ENCODE peak calls at places on chromosome 17, in four cellular contexts. Y is K562, C is HEK293T, P is HepG2. X is an unnamed sample.

GRCh38 chr17:64534187-64534586 is 27.4 kb downstream of the CEP95 start:
- DNase-seq in Y (no peak), C (no peak), P (no peak), X (no peak)

GRCh38 chr17:4583796-4584124 is 569 bp upstream of the SMTNL2 start:
- DNase-seq in Y (no peak), C (peak), P (no peak), X (no peak)

GRCh38 chr17:59727817-59728533 is 20.5 kb downstream of the VMP1 start:
- DNase-seq in Y (no peak), C (no peak), P (no peak), X (no peak)

GRCh38 chr17:79295307-79295706 is 220.7 kb downstream of the ENGASE start:
- DNase-seq in Y (no peak), C (no peak), P (no peak), X (no peak)

GRCh38 chr17:28760987-28761562 is 17.3 kb downstream of the TRAF4 start:
- DNase-seq in Y (no peak), C (no peak), P (no peak), X (no peak)

GRCh38 chr17:80425835-80426426 is 11.0 kb downstream of the ENDOV start:
- DNase-seq in Y (no peak), C (no peak), P (no peak), X (no peak)

GRCh38 chr17:38562903-38563302 is 42.8 kb downstream of the SRCIN1 start:
- DNase-seq in Y (no peak), C (no peak), P (no peak), X (no peak)

GRCh38 chr17:67280279-67280678 is 35.3 kb upstream of the HELZ start:
- DNase-seq in Y (no peak), C (no peak), P (peak), X (no peak)

GRCh38 chr17:13735444-13735843 is 133.7 kb upstream of the HS3ST3A1 start:
- DNase-seq in Y (peak), C (no peak), P (no peak), X (no peak)

GRCh38 chr17:19317359-19318095 is 45.0 kb downstream of the B9D1 start:
- DNase-seq in Y (peak), C (peak), P (peak), X (no peak)

GRCh38 chr17:68020451-68020779 is 15.1 kb upstream of the KPNA2 start:
- DNase-seq in Y (no peak), C (no peak), P (peak), X (no peak)

GRCh38 chr17:42526031-42526444 is 10.0 kb upstream of the NAGLU start:
- DNase-seq in Y (no peak), C (no peak), P (no peak), X (no peak)

GRCh38 chr17:73349138-73349537 is 37.3 kb upstream of the CDC42EP4 start:
- DNase-seq in Y (no peak), C (no peak), P (no peak), X (no peak)

GRCh38 chr17:66549312-66549705 is 246.9 kb downstream of the PRKCA start:
- DNase-seq in Y (no peak), C (no peak), P (no peak), X (no peak)

GRCh38 chr17:39114744-39115534 is 36.5 kb downstream of the PLXDC1 start:
- DNase-seq in Y (peak), C (no peak), P (no peak), X (no peak)

GRCh38 chr17:55056530-55056929 is 88.0 kb downstream of the STXBP4 start:
- DNase-seq in Y (no peak), C (no peak), P (peak), X (no peak)

GRCh38 chr17:4950757-4951204 is at the start of gene ENO3:
- DNase-seq in Y (peak), C (no peak), P (peak), X (no peak)

GRCh38 chr17:65099941-65100315 is 37.2 kb upstream of the RGS9 start:
- DNase-seq in Y (peak), C (no peak), P (peak), X (peak)

GRCh38 chr17:30831257-30831656 is 509 bp upstream of the ATAD5 start:
- DNase-seq in Y (peak), C (peak), P (no peak), X (no peak)

GRCh38 chr17:78365561-78366108 is 5.8 kb upstream of the SOCS3 start:
- DNase-seq in Y (no peak), C (no peak), P (peak), X (no peak)

GRCh38 chr17:82232322-82232785 is 3.5 kb downstream of the SLC16A3 start:
- DNase-seq in Y (no peak), C (no peak), P (no peak), X (no peak)

GRCh38 chr17:59859444-59860025 is 33.2 kb downstream of the TUBD1 start:
- DNase-seq in Y (peak), C (no peak), P (peak), X (no peak)

GRCh38 chr17:37788531-37788930 is 43.7 kb upstream of the HNF1B start:
- DNase-seq in Y (no peak), C (no peak), P (no peak), X (no peak)

GRCh38 chr17:81527591-81528383 is at the start of gene FSCN2:
- DNase-seq in Y (no peak), C (no peak), P (no peak), X (no peak)

GRCh38 chr17:77323413-77324171 is 182.8 kb downstream of the SEC14L1 start:
- DNase-seq in Y (peak), C (peak), P (no peak), X (no peak)

GRCh38 chr17:79843917-79844815 is 4.9 kb upstream of the CBX4 start:
- DNase-seq in Y (no peak), C (peak), P (no peak), X (no peak)

GRCh38 chr17:28328325-28328724 is 6.9 kb downstream of the IFT20 start:
- DNase-seq in Y (no peak), C (no peak), P (no peak), X (no peak)

GRCh38 chr17:7883781-7884386 is 4.7 kb upstream of the CHD3 start:
- DNase-seq in Y (peak), C (no peak), P (no peak), X (no peak)
- TF ChIP-seq TARDBP in Y (no peak), C (no peak), P (no peak), X (no peak)

GRCh38 chr17:17480593-17481148 is 3.9 kb downstream of the MED9 start:
- DNase-seq in Y (no peak), C (no peak), P (no peak), X (no peak)

GRCh38 chr17:17487998-17488397 is 8.2 kb downstream of the RASD1 start:
- DNase-seq in Y (no peak), C (no peak), P (no peak), X (no peak)

GRCh38 chr17:17481860-17482259 is 5.1 kb downstream of the MED9 start:
- DNase-seq in Y (no peak), C (no peak), P (no peak), X (no peak)

GRCh38 chr17:17485420-17485819 is 8.6 kb downstream of the MED9 start:
- DNase-seq in Y (no peak), C (no peak), P (no peak), X (no peak)

DNA sequence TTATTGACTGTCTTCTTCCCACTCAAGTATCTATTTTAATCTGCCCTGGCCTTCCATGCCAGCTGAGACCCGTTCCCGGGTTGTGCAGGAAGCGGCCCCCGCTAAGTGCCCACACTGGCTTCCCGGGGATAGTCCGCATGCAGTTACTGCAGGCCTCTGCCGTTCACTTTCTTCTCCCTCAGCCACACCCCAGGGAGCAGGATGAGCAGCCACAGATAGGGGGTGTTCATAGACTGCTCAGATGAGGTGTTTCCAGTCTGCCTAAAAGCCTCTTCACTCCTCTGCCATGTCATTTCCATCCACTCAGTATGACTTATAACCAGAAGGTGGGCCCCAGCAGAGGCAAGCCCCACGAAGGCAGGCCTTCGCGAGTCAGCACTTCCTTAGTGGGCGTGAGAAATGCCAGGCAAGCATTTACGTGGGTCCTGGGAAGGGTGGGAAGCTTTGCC is 7.7 kb downstream of the MED9 start:
- DNase-seq in Y (no peak), C (no peak), P (no peak), X (no peak)
- TF ChIP-seq FOXM1 in Y (no peak), C (no peak), P (no peak), X (no peak)

GRCh38 chr17:44086364-44087311 is 16.1 kb downstream of the G6PC3 start:
- DNase-seq in Y (peak), C (peak), P (peak), X (no peak)
- TF ChIP-seq TARDBP in Y (no peak), C (no peak), P (no peak), X (no peak)

GRCh38 chr17:75325827-75326586 is 36.8 kb upstream of the SLC25A19 start:
- DNase-seq in Y (peak), C (no peak), P (no peak), X (no peak)
- TF ChIP-seq FOXM1 in Y (no peak), C (no peak), P (no peak), X (no peak)

GRCh38 chr17:58575511-58575910 is 61.1 kb upstream of the MTMR4 start:
- DNase-seq in Y (peak), C (no peak), P (no peak), X (no peak)
- TF ChIP-seq TARDBP in Y (no peak), C (no peak), P (no peak), X (no peak)